ENCODE peak calls at places on chromosomes 5 and 9, in nine cellular contexts. L is astrocyte, K is PC-9, V is upper lobe of right lung, R is heart right ventricle, E is adrenal gland, I is GM12864, D is spleen, O is GM23338. T is an unnamed sample.

GRCh38 chr9:91978739-91979414 is 28.8 kb upstream of the ROR2 start:
- DNase-seq in V (no peak), K (peak), L (peak), D (no peak), I (no peak), R (no peak), E (peak), O (peak), T (peak)

GRCh38 chr9:116288658-116289057 is 135.1 kb downstream of the PAPPA start:
- DNase-seq in K (peak), R (no peak), I (no peak), E (peak), V (no peak), L (peak), O (no peak), D (no peak), T (peak)

GRCh38 chr9:117138257-117138656 is 276.6 kb downstream of the ASTN2 start:
- DNase-seq in D (no peak), E (no peak), V (no peak), R (no peak), K (no peak), O (no peak), I (no peak), L (no peak), T (no peak)

GRCh38 chr5:170573119-170573518 is 69.3 kb downstream of the KCNIP1 start:
- DNase-seq in K (no peak), D (no peak), I (no peak), E (no peak), L (no peak), R (no peak), V (no peak), O (peak), T (no peak)

GRCh38 chr9:86721843-86722705 is 225.2 kb downstream of the GAS1 start:
- DNase-seq in L (peak), K (peak), E (no peak), I (no peak), D (no peak), R (peak), V (no peak), O (no peak), T (no peak)

GRCh38 chr5:143806568-143806967 is 5.4 kb upstream of the HMHB1 start:
- DNase-seq in V (no peak), I (no peak), L (no peak), D (no peak), O (no peak), R (no peak), E (no peak), K (no peak), T (no peak)

GRCh38 chr5:52043543-52043942 is 660.3 kb downstream of the ISL1 start:
- DNase-seq in D (no peak), I (no peak), K (no peak), E (no peak), O (peak), V (no peak), L (no peak), R (no peak), T (no peak)

GRCh38 chr5:35134278-35135030 is 86.7 kb upstream of the AGXT2 start:
- DNase-seq in I (no peak), O (no peak), L (no peak), E (no peak), V (no peak), R (no peak), K (no peak), D (no peak), T (no peak)

GRCh38 chr9:89606567-89607311 is 1.9 kb downstream of the GADD45G start:
- DNase-seq in D (no peak), V (peak), L (peak), R (peak), E (peak), I (no peak), O (peak), K (no peak), T (no peak)

DNA sequence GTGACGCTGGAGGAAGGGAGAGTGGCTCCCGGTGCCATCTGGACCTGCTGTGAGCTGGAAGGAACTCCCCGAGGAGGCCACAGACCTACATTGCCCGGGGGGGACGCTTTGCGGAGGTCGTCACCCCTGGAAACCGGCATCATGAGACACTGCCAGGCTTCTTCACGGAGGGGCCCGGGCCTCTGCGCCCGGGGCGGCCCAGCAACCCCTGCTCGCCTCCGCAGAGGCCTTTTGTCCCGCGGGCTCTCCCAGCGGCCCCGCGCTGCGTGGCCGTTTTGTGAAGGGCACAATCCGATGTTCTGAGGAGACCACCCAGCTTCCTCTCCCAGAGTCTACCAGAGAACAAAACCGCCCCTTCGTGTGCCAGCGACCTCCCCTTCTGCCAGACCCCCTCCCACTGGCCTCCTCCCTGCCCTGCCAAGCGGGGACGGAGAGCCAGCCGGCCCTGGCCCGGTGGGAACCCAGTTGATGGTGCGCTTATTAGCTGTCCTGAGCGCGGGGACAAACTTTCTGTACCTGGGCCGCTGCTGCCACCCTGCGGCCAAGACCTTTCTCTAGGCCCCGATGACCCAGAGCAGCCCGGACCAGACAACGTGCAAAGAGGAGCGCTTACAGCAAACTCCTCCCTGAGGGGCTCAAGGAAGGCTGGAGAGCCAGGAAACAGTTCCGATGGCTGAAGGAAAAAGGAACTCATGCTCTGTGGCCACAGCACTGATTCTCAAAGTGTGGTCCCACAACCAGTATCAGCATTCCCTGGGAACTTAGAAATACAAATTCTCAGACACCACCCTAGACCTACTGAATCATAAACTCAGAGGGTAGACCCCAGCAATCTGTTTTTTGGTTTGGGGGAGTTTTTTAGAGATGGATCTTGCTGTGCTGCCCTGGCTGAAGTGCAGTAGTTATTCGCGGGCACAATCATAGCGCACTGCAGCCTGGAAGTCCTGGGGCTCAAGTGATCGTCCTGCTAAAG is 86.7 kb downstream of the SLC1A3 start:
- DNase-seq in D (peak), E (peak), V (peak), L (peak), I (peak), K (peak), O (peak), R (peak), T (no peak)
- H3K4me3 ChIP-seq in D (no peak), E (no peak), V (no peak), L (peak), I (peak), K (no peak), O (peak), R (peak), T (peak)

DNA sequence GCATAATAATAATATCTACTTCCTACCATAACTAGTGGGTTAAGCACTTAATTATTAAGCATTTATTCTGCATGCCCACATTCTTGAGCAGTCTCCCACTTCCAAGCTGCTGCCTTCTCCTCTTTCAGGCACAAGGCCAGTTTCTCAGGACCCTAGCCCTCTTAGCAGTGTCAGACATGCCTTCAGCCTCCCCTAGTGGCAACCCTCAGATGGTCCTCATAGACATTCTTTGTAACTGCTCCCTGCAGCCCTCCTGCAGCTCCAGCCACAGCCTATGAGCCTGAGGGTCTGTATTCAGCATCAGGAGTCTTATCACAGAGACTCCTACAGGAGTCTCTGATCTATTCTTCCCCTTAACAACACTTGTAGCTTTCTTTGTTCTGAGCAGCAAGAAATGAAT is 3.8 kb downstream of the IL9 start:
- DNase-seq in D (no peak), I (no peak), K (no peak), L (no peak), E (no peak), O (peak), R (no peak), V (no peak), T (no peak)
- TF ChIP-seq CTCF in D (no peak), I (no peak), K (no peak), L (peak), E (no peak), O (peak), R (no peak), V (no peak), T (peak)

GRCh38 chr9:21800931-21801682 is 1.3 kb upstream of the MTAP start:
- DNase-seq in D (no peak), I (no peak), E (no peak), R (no peak), V (no peak), L (no peak), O (no peak), K (no peak), T (no peak)

GRCh38 chr9:21804336-21804735 is 1.9 kb downstream of the MTAP start:
- DNase-seq in I (no peak), O (no peak), R (no peak), D (no peak), V (no peak), L (no peak), K (no peak), E (no peak), T (no peak)

GRCh38 chr9:21803674-21804048 is 1.2 kb downstream of the MTAP start:
- DNase-seq in D (no peak), L (peak), O (no peak), R (no peak), K (no peak), I (no peak), E (no peak), V (no peak), T (no peak)

GRCh38 chr9:21801683-21802417 is 586 bp upstream of the MTAP start:
- DNase-seq in I (no peak), D (peak), K (peak), O (peak), E (peak), R (peak), V (peak), L (peak), T (peak)

DNA sequence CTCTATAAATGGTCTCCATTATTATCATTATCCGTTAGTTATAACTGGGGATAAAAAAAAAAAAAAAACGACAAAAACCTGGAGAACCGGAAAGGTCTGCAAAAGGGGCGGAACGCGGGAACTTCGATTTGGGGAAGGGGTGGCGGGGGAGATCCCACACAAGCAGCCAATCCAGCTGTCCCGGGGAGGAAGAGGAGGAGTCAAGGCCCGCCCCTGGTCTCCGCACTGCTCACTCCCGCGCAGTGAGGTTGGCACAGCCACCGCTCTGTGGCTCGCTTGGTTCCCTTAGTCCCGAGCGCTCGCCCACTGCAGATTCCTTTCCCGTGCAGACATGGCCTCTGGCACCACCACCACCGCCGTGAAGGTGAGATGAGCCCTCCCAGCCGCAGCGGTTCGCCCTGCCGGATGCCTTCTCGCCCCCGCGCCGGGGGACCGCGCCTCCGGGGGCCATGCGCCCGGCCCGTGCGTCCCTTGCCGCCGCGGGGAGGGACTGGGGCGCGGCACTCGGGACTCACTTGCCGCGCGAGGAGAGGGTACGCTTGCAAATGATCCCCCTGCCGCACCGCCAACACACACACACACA is at the start of gene MTAP:
- DNase-seq in L (peak), K (peak), D (peak), O (peak), V (peak), E (peak), R (peak), I (peak), T (peak)
- H3K4me3 ChIP-seq in L (peak), K (peak), D (peak), O (peak), V (peak), E (peak), R (peak), I (peak), T (peak)

GRCh38 chr9:137319434-137319975 is 17.4 kb upstream of the NRARP start:
- DNase-seq in R (no peak), L (no peak), D (peak), O (no peak), V (no peak), E (no peak), I (no peak), K (no peak), T (no peak)

GRCh38 chr9:137319976-137320551 is 18.0 kb upstream of the NRARP start:
- DNase-seq in O (no peak), D (peak), L (no peak), E (no peak), K (no peak), R (no peak), I (no peak), V (no peak), T (no peak)

GRCh38 chr9:137317979-137318511 is 16.0 kb upstream of the NRARP start:
- DNase-seq in E (no peak), R (no peak), L (no peak), D (peak), I (no peak), K (no peak), O (no peak), V (no peak), T (no peak)

GRCh38 chr9:137318565-137318964 is 16.5 kb upstream of the NRARP start:
- DNase-seq in D (peak), R (no peak), I (no peak), O (no peak), K (no peak), E (no peak), L (no peak), V (no peak), T (no peak)

DNA sequence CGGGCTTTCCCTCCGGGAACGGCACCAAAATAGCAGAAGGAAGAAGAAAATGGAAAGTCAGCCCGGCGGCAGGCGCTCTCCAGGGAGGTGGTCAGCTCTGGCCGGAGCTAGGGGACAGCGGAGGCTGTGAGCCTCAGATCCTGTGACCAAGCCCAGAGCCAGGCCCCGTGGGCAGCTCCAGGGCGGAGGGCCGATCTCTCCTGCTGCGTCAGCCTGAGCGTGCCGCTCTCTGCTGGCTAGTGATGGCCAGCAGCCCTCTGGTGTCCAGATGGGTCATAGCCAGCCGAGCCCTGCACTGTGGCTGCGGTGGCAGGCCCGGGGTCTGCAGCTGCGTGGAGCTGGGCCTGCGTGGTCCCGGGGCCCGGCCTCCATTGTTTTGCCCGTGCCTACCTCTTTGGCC is 16.9 kb upstream of the NRARP start:
- DNase-seq in K (peak), E (no peak), V (no peak), D (peak), L (no peak), I (no peak), O (peak), R (peak), T (no peak)
- TF ChIP-seq CTCF in K (peak), E (no peak), V (peak), D (no peak), L (peak), I (no peak), O (peak), R (peak), T (no peak)

DNA sequence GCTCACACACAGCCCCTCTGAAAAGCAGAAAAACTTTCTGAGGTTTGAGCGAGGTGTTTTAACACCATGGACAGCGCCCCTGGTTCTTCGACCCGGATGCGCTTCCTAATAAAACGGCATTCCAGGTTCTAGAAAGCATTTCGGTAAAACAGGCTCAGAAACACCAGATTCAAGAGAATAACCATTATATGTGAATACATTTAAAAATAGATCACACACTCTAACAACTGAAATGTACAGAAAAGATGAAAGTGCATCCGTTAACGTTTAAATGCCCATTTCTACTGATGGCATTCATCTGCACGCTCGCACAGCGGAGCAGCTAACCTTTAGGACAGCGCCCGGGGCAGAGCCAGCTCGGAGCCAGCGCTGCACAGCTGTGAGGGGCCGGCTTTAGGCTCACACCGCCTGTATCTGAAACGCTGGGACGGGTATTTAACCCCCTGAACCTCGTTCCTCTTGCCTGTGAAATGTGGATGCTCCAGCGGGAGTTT is 26.3 kb upstream of the TENT4A start:
- DNase-seq in O (peak), E (peak), I (no peak), V (no peak), D (no peak), L (peak), K (no peak), R (no peak), T (peak)
- H3K4me3 ChIP-seq in O (peak), E (peak), I (no peak), V (peak), D (no peak), L (peak), K (no peak), R (peak), T (peak)